ENCODE peak calls at places on chromosomes 3 and 15, in nine cellular contexts. One of them, this sample, is unnamed.

GRCh38 chr3:123620338-123620737 is 35.5 kb upstream of the HACD2 start:
- DNase-seq in PC-9: no peak
- DNase-seq in K562: no peak
- DNase-seq in GM12878: no peak
- DNase-seq in HCT116: no peak
- DNase-seq in GM23248: no peak
- DNase-seq in A673: no peak
- DNase-seq in fibroblast of lung: peak; percentile 96
- DNase-seq in HepG2: peak; percentile 54
- DNase-seq in this sample: no peak

GRCh38 chr3:176349706-176350105 is 847.6 kb downstream of the TBL1XR1 start:
- DNase-seq in PC-9: no peak
- DNase-seq in K562: no peak
- DNase-seq in GM12878: no peak
- DNase-seq in HCT116: no peak
- DNase-seq in GM23248: peak; percentile 27
- DNase-seq in A673: no peak
- DNase-seq in fibroblast of lung: peak; percentile 15
- DNase-seq in HepG2: no peak
- DNase-seq in this sample: no peak

GRCh38 chr3:42387802-42388651 is 22.4 kb downstream of the LYZL4 start:
- DNase-seq in PC-9: no peak
- DNase-seq in K562: no peak
- DNase-seq in GM12878: no peak
- DNase-seq in HCT116: no peak
- DNase-seq in GM23248: no peak
- DNase-seq in A673: peak; percentile 82
- DNase-seq in fibroblast of lung: no peak
- DNase-seq in HepG2: no peak
- DNase-seq in this sample: no peak

GRCh38 chr3:98692787-98693473 is 70.2 kb upstream of the ST3GAL6 start:
- DNase-seq in PC-9: peak; percentile 12
- DNase-seq in K562: no peak
- DNase-seq in GM12878: no peak
- DNase-seq in HCT116: no peak
- DNase-seq in GM23248: no peak
- DNase-seq in A673: no peak
- DNase-seq in fibroblast of lung: no peak
- DNase-seq in HepG2: peak; percentile 12
- DNase-seq in this sample: no peak

GRCh38 chr15:65056106-65056505 is 10.9 kb downstream of the SLC51B start:
- DNase-seq in PC-9: no peak
- DNase-seq in K562: no peak
- DNase-seq in GM12878: no peak
- DNase-seq in HCT116: no peak
- DNase-seq in GM23248: no peak
- DNase-seq in A673: no peak
- DNase-seq in fibroblast of lung: no peak
- DNase-seq in HepG2: no peak
- DNase-seq in this sample: no peak

GRCh38 chr15:28943146-28943545 is 57.4 kb downstream of the APBA2 start:
- DNase-seq in PC-9: no peak
- DNase-seq in K562: no peak
- DNase-seq in GM12878: no peak
- DNase-seq in HCT116: no peak
- DNase-seq in GM23248: no peak
- DNase-seq in A673: no peak
- DNase-seq in fibroblast of lung: no peak
- DNase-seq in HepG2: no peak
- DNase-seq in this sample: no peak

GRCh38 chr15:77421370-77421700 is 647 bp downstream of the HMG20A start:
- DNase-seq in PC-9: no peak
- DNase-seq in K562: peak; percentile 34
- DNase-seq in GM12878: no peak
- DNase-seq in HCT116: no peak
- DNase-seq in GM23248: no peak
- DNase-seq in A673: no peak
- DNase-seq in fibroblast of lung: no peak
- DNase-seq in HepG2: peak; percentile 15
- DNase-seq in this sample: peak; percentile 9

GRCh38 chr3:98887684-98888083 is 13.8 kb downstream of the DCBLD2 start:
- DNase-seq in PC-9: no peak
- DNase-seq in K562: no peak
- DNase-seq in GM12878: no peak
- DNase-seq in HCT116: no peak
- DNase-seq in GM23248: no peak
- DNase-seq in A673: no peak
- DNase-seq in fibroblast of lung: no peak
- DNase-seq in HepG2: peak; percentile 42
- DNase-seq in this sample: no peak

GRCh38 chr3:146589899-146590508 is 15.1 kb downstream of the PLSCR5 start:
- DNase-seq in PC-9: no peak
- DNase-seq in K562: peak; percentile 46
- DNase-seq in GM12878: no peak
- DNase-seq in HCT116: peak; percentile 27
- DNase-seq in GM23248: peak; percentile 73
- DNase-seq in A673: peak; percentile 60
- DNase-seq in fibroblast of lung: peak; percentile 72
- DNase-seq in HepG2: peak; percentile 52
- DNase-seq in this sample: peak; percentile 42

GRCh38 chr3:9122732-9123364 is 126.6 kb downstream of the SRGAP3 start:
- DNase-seq in PC-9: no peak
- DNase-seq in K562: no peak
- DNase-seq in GM12878: no peak
- DNase-seq in HCT116: no peak
- DNase-seq in GM23248: no peak
- DNase-seq in A673: no peak
- DNase-seq in fibroblast of lung: no peak
- DNase-seq in HepG2: no peak
- DNase-seq in this sample: no peak

GRCh38 chr3:193970773-193971206 is 165.2 kb upstream of the HES1 start:
- DNase-seq in PC-9: no peak
- DNase-seq in K562: no peak
- DNase-seq in GM12878: no peak
- DNase-seq in HCT116: no peak
- DNase-seq in GM23248: no peak
- DNase-seq in A673: no peak
- DNase-seq in fibroblast of lung: no peak
- DNase-seq in HepG2: peak; percentile 22
- DNase-seq in this sample: no peak

GRCh38 chr3:197333901-197334639 is 35.7 kb upstream of the DLG1 start:
- DNase-seq in PC-9: peak; percentile 68
- DNase-seq in K562: no peak
- DNase-seq in GM12878: no peak
- DNase-seq in HCT116: no peak
- DNase-seq in GM23248: no peak
- DNase-seq in A673: no peak
- DNase-seq in fibroblast of lung: no peak
- DNase-seq in HepG2: no peak
- DNase-seq in this sample: peak; percentile 56

GRCh38 chr15:61275451-61275850 is 46.3 kb upstream of the RORA start:
- DNase-seq in PC-9: no peak
- DNase-seq in K562: no peak
- DNase-seq in GM12878: no peak
- DNase-seq in HCT116: no peak
- DNase-seq in GM23248: no peak
- DNase-seq in A673: no peak
- DNase-seq in fibroblast of lung: no peak
- DNase-seq in HepG2: no peak
- DNase-seq in this sample: no peak

GRCh38 chr3:186021673-186022362 is 84.0 kb upstream of the TRA2B start:
- DNase-seq in PC-9: peak; percentile 62
- DNase-seq in K562: no peak
- DNase-seq in GM12878: no peak
- DNase-seq in HCT116: no peak
- DNase-seq in GM23248: peak; percentile 98
- DNase-seq in A673: peak; percentile 91
- DNase-seq in fibroblast of lung: peak; percentile 95
- DNase-seq in HepG2: no peak
- DNase-seq in this sample: no peak

GRCh38 chr3:197224034-197224444 is 74.4 kb downstream of the DLG1 start:
- DNase-seq in PC-9: peak; percentile 62
- DNase-seq in K562: peak; percentile 64
- DNase-seq in GM12878: peak; percentile 19
- DNase-seq in HCT116: peak; percentile 32
- DNase-seq in GM23248: peak; percentile 73
- DNase-seq in A673: peak; percentile 82
- DNase-seq in fibroblast of lung: peak; percentile 72
- DNase-seq in HepG2: peak; percentile 56
- DNase-seq in this sample: peak; percentile 71

GRCh38 chr3:145450018-145450682 is 710.8 kb downstream of the PLOD2 start:
- DNase-seq in PC-9: no peak
- DNase-seq in K562: no peak
- DNase-seq in GM12878: no peak
- DNase-seq in HCT116: no peak
- DNase-seq in GM23248: no peak
- DNase-seq in A673: no peak
- DNase-seq in fibroblast of lung: peak; percentile 22
- DNase-seq in HepG2: no peak
- DNase-seq in this sample: no peak

GRCh38 chr3:194285024-194285858 is 65.9 kb downstream of the CPN2 start:
- DNase-seq in PC-9: no peak
- DNase-seq in K562: no peak
- DNase-seq in GM12878: no peak
- DNase-seq in HCT116: no peak
- DNase-seq in GM23248: peak; percentile 70
- DNase-seq in A673: no peak
- DNase-seq in fibroblast of lung: peak; percentile 66
- DNase-seq in HepG2: no peak
- DNase-seq in this sample: no peak

GRCh38 chr15:100166313-100166712 is 175.5 kb downstream of the ADAMTS17 start:
- DNase-seq in PC-9: no peak
- DNase-seq in K562: no peak
- DNase-seq in GM12878: no peak
- DNase-seq in HCT116: no peak
- DNase-seq in GM23248: no peak
- DNase-seq in A673: no peak
- DNase-seq in fibroblast of lung: no peak
- DNase-seq in HepG2: no peak
- DNase-seq in this sample: no peak

GRCh38 chr15:40985541-40986330 is 32.5 kb downstream of the CHAC1 start:
- DNase-seq in PC-9: no peak
- DNase-seq in K562: no peak
- DNase-seq in GM12878: no peak
- DNase-seq in HCT116: no peak
- DNase-seq in GM23248: peak; percentile 68
- DNase-seq in A673: no peak
- DNase-seq in fibroblast of lung: peak; percentile 64
- DNase-seq in HepG2: no peak
- DNase-seq in this sample: no peak

GRCh38 chr3:4948395-4948794 is 30.8 kb upstream of the BHLHE40 start:
- DNase-seq in PC-9: no peak
- DNase-seq in K562: no peak
- DNase-seq in GM12878: no peak
- DNase-seq in HCT116: no peak
- DNase-seq in GM23248: peak; percentile 38
- DNase-seq in A673: no peak
- DNase-seq in fibroblast of lung: no peak
- DNase-seq in HepG2: no peak
- DNase-seq in this sample: no peak
- TF ChIP-seq EZH2 in PC-9: no peak
- TF ChIP-seq EZH2 in K562: no peak
- TF ChIP-seq EZH2 in GM12878: no peak
- TF ChIP-seq EZH2 in HCT116: no peak
- TF ChIP-seq EZH2 in GM23248: no peak
- TF ChIP-seq EZH2 in A673: no peak
- TF ChIP-seq EZH2 in fibroblast of lung: no peak
- TF ChIP-seq EZH2 in HepG2: no peak
- TF ChIP-seq EZH2 in this sample: no peak

DNA sequence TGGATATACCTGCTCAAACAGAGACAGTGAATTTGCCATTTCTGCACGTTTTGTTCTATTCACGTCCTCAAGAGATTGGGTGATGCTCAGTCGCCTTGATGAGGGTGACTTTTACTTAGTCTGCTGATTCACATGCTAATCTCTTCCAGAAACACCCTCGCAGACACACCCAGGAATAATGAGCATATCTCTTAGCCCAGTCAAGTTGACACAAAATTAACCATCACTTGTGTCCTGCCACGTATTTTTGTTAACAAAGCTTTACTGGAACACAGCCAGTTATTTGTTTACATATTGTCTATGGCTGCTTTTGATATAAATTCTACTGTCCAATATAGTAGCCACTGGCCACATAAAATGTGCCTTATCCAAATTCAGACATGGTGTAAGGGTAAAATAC is 218.3 kb downstream of the FHIT start:
- DNase-seq in PC-9: no peak
- DNase-seq in K562: peak; percentile 38
- DNase-seq in GM12878: no peak
- DNase-seq in HCT116: no peak
- DNase-seq in GM23248: no peak
- DNase-seq in A673: no peak
- DNase-seq in fibroblast of lung: no peak
- DNase-seq in HepG2: no peak
- DNase-seq in this sample: no peak
- H3K9me3 ChIP-seq in PC-9: no peaks in the 10 kb centered on the region
- H3K9me3 ChIP-seq in K562: no peaks in the 10 kb centered on the region
- H3K9me3 ChIP-seq in GM12878: no peaks in the 10 kb centered on the region
- H3K9me3 ChIP-seq in HCT116: no peaks in the 10 kb centered on the region
- H3K9me3 ChIP-seq in GM23248: no peaks in the 10 kb centered on the region
- H3K9me3 ChIP-seq in A673: no peaks in the 10 kb centered on the region
- H3K9me3 ChIP-seq in fibroblast of lung: no peaks in the 10 kb centered on the region
- H3K9me3 ChIP-seq in HepG2: peaks cover 4% of the 10 kb centered on the region
- H3K9me3 ChIP-seq in this sample: peaks cover 6% of the 10 kb centered on the region

DNA sequence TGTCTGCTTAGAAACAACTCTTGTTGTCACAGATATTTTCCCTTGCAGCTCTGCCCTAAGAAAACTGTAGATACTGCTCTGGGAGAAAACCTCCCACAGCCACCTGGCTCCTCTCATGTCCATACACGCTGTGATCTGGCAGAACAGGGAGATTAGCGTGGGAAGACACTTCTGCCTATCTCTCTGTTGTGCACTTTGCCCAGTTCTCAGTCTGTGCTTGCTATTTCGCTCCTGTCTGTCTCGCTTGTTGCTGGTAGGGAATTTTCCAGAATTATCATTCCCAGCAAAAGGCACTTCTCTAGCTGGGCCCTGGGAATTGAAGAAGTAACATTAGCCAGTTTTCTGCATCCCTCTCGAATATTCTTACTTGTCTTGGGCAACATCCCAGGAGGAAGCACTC is 8.1 kb upstream of the GATM start:
- DNase-seq in PC-9: no peak
- DNase-seq in K562: peak; percentile 4
- DNase-seq in GM12878: no peak
- DNase-seq in HCT116: no peak
- DNase-seq in GM23248: no peak
- DNase-seq in A673: no peak
- DNase-seq in fibroblast of lung: no peak
- DNase-seq in HepG2: peak; percentile 47
- DNase-seq in this sample: no peak
- TF ChIP-seq EZH2 in PC-9: no peak
- TF ChIP-seq EZH2 in K562: no peak
- TF ChIP-seq EZH2 in GM12878: no peak
- TF ChIP-seq EZH2 in HCT116: no peak
- TF ChIP-seq EZH2 in GM23248: no peak
- TF ChIP-seq EZH2 in A673: no peak
- TF ChIP-seq EZH2 in fibroblast of lung: no peak
- TF ChIP-seq EZH2 in HepG2: no peak
- TF ChIP-seq EZH2 in this sample: no peak

DNA sequence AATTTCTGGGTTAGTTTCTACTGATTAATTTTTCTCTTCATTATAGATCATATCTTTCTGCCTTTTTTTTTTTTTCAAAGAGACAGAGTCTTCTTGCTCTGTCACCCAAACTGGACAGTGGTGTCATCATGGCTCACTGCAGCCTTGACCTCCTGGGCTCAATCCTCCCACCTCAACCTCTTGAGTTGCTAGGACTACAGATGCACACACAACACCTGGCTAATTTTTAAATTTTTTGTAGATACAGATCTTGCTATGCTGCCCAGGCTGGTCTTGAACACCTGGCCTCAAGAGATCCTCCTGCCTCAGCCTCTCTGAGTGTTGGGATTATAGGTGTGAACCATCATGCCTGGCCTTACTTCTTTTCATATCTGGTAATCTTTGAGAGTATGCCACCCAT is 73.3 kb upstream of the SLCO2A1 start:
- DNase-seq in PC-9: no peak
- DNase-seq in K562: no peak
- DNase-seq in GM12878: no peak
- DNase-seq in HCT116: no peak
- DNase-seq in GM23248: no peak
- DNase-seq in A673: no peak
- DNase-seq in fibroblast of lung: no peak
- DNase-seq in HepG2: no peak
- DNase-seq in this sample: no peak
- H3K9me3 ChIP-seq in PC-9: peaks cover 13% of the 10 kb centered on the region
- H3K9me3 ChIP-seq in K562: no peaks in the 10 kb centered on the region
- H3K9me3 ChIP-seq in GM12878: no peaks in the 10 kb centered on the region
- H3K9me3 ChIP-seq in HCT116: no peaks in the 10 kb centered on the region
- H3K9me3 ChIP-seq in GM23248: no peaks in the 10 kb centered on the region
- H3K9me3 ChIP-seq in A673: no peaks in the 10 kb centered on the region
- H3K9me3 ChIP-seq in fibroblast of lung: no peaks in the 10 kb centered on the region
- H3K9me3 ChIP-seq in HepG2: no peaks in the 10 kb centered on the region
- H3K9me3 ChIP-seq in this sample: no peaks in the 10 kb centered on the region

This sample was measured in neural progenitor cell.